ENCODE peak calls at places on chromosome 17, in four cellular contexts. V is HepG2, T is HCT116, C is K562. M is an unnamed sample.

GRCh38 chr17:82611140-82612058 is 36.8 kb downstream of the WDR45B start:
- DNase-seq in V (no peak), T (no peak), C (peak; percentile 84), M (no peak)

GRCh38 chr17:73717690-73718089 is 73.4 kb upstream of the SDK2 start:
- DNase-seq in V (no peak), T (no peak), C (no peak), M (no peak)

GRCh38 chr17:2158011-2158410 is 103.1 kb downstream of the HIC1 start:
- DNase-seq in V (peak; percentile 70), T (no peak), C (no peak), M (no peak)

GRCh38 chr17:2926019-2926650 is 129.9 kb downstream of the RAP1GAP2 start:
- DNase-seq in V (no peak), T (no peak), C (no peak), M (no peak)

GRCh38 chr17:77316191-77316641 is 175.4 kb downstream of the SEC14L1 start:
- DNase-seq in V (no peak), T (no peak), C (no peak), M (no peak)

GRCh38 chr17:59812139-59812538 is 80.6 kb downstream of the TUBD1 start:
- DNase-seq in V (no peak), T (no peak), C (no peak), M (no peak)

GRCh38 chr17:48637323-48638260 is 11.4 kb upstream of the HOXB9 start:
- DNase-seq in V (no peak), T (no peak), C (no peak), M (no peak)

GRCh38 chr17:66564992-66565465 is 262.6 kb downstream of the PRKCA start:
- DNase-seq in V (peak; percentile 30), T (no peak), C (no peak), M (no peak)

GRCh38 chr17:7416323-7416722 is 3.8 kb upstream of the SPEM1 start:
- DNase-seq in V (no peak), T (no peak), C (no peak), M (no peak)

GRCh38 chr17:66885417-66885816 is 50.5 kb downstream of the CACNG5 start:
- DNase-seq in V (no peak), T (no peak), C (no peak), M (no peak)

GRCh38 chr17:56593073-56593740 is at the start of gene NOG:
- DNase-seq in V (no peak), T (no peak), C (no peak), M (no peak)

GRCh38 chr17:15882777-15883176 is 62.2 kb upstream of the ADORA2B start:
- DNase-seq in V (no peak), T (no peak), C (no peak), M (no peak)

GRCh38 chr17:40534431-40535189 is 30.7 kb downstream of the CCR7 start:
- DNase-seq in V (no peak), T (no peak), C (peak; percentile 39), M (no peak)

GRCh38 chr17:82603981-82604448 is 44.2 kb downstream of the WDR45B start:
- DNase-seq in V (no peak), T (no peak), C (peak; percentile 33), M (no peak)

GRCh38 chr17:40022961-40023541 is 7.8 kb downstream of the CSF3 start:
- DNase-seq in V (no peak), T (no peak), C (no peak), M (no peak)

GRCh38 chr17:46026045-46026814 is 27.2 kb downstream of the STH start:
- DNase-seq in V (no peak), T (no peak), C (no peak), M (no peak)

GRCh38 chr17:7435676-7436555 is 681 bp downstream of the TMEM102 start:
- DNase-seq in V (no peak), T (peak; percentile 29), C (peak; percentile 69), M (no peak)

GRCh38 chr17:32869345-32870026 is 7.4 kb downstream of the MYO1D start:
- DNase-seq in V (no peak), T (no peak), C (peak; percentile 33), M (no peak)
- TF ChIP-seq TCF7L2 in V (no peak), T (no peak), C (no peak), M (no peak)

GRCh38 chr17:80819422-80820164 is 172.0 kb upstream of the CHMP6 start:
- DNase-seq in V (peak; percentile 29), T (no peak), C (no peak), M (no peak)
- TF ChIP-seq CTCF in V (no peak), T (no peak), C (no peak), M (no peak)

DNA sequence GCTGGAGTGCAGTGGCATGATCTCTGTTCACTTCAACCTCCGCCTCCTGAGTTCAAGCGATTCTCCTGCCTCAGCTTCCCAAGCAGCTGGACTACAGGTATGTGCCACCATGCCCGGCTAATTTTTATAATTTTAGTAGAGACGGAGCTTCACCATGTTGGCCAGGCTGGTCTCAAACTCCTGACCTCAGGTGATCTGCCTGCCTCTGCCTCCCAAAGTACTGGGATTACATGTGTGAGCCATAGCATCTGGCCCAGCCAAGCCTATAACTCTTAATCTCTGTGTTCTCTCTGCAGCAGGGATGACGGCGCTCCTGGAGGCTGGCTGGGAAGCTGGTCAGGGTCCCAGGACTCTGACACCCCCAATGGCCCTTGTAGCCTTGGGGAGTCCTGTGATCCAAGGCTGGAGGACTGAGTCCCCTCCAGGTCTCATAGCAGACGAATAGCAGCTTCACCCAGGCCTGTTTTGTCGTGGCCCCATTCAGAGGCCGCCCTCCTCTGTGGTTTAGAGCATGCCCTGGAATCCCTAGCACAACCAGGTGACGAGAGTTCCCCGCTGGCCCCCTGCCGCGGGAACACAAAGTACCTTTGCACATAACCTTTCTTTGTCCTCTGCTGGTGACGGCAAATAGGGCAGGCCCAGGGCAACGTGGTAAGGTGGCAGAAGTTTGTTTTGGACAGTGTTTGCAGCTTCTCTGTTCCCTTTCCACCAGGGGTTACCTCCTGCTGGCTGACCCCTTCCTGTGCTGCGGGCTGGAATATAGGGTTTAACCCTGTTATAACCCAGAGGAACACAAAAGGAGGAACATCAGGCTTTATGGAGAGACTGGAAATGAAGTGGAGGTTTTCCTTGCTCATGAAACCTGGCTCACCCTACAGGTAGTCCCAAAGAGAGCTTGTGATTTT is 43.0 kb upstream of the TOB1 start:
- DNase-seq in V (peak; percentile 93), T (no peak), C (no peak), M (no peak)
- TF ChIP-seq SIN3A in V (no peak), T (no peak), C (no peak), M (no peak)

DNA sequence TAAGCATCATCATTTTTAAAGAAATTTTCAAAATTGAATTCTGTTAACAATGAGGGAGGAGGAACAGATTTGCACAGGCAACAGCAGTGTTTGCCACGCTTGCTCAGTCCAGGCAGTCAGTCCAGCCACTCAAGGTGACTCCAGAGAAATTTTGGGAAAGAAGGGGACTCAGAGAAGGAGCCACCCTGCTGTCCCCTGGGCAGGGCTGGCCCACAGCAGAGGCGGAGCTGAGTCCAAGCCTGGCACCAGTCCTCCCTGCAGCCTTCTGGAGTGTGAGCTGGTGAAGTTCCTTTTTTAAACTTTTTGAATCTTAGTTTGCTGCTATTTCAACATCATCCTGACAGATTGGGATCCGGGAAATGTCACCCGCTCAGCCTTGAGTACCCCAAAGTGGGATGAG is 14.4 kb upstream of the SLC47A2 start:
- DNase-seq in V (no peak), T (no peak), C (no peak), M (no peak)
- TF ChIP-seq TCF7L2 in V (no peak), T (no peak), C (no peak), M (no peak)

GRCh38 chr17:57955183-57955952 is at the start of gene CUEDC1:
- DNase-seq in V (no peak), T (no peak), C (peak; percentile 77), M (no peak)
- TF ChIP-seq CTCF in V (peak; percentile 52), T (no peak), C (peak; percentile 63), M (no peak)

GRCh38 chr17:27380551-27380950 is 75.7 kb upstream of the KSR1 start:
- DNase-seq in V (no peak), T (no peak), C (no peak), M (no peak)

GRCh38 chr17:27382025-27382424 is 74.2 kb upstream of the KSR1 start:
- DNase-seq in V (no peak), T (no peak), C (no peak), M (no peak)

GRCh38 chr17:27378482-27379200 is 77.6 kb upstream of the KSR1 start:
- DNase-seq in V (no peak), T (no peak), C (peak; percentile 42), M (no peak)

GRCh38 chr17:27381007-27381501 is 75.2 kb upstream of the KSR1 start:
- DNase-seq in V (peak; percentile 75), T (peak; percentile 74), C (peak; percentile 95), M (no peak)

DNA sequence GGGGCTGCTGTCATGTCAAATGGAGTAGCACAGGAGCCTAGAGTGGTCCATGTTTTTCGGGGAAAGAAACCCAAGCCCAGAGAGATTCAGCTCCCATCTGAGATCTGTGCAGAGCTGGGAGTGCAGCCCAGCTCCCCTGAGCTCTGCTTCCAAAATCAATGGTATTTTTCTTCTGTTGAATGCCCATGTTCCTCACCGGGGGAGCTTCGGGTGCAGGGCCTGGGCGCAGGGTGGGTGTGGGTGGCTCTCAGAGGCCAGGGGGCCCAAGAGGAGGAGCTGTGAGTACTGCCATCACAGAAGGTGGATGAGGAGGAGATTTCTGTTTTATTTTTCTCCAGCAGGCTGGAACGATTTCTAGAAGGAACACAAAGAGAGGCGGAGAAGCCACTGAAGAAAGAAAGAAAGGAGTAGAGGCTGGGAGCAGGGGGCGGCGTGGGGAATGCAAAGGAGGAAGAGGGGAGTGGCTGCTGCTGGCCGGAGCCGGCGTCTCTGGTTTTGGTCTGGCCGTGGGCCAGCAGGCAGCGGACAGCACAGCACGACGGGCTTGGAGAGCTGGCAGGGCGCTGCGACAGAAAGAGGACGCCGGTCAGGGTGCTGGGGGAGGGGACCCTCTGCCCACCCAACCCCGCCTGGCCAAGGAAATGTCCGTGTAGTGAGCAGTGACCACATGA is 76.2 kb upstream of the KSR1 start:
- DNase-seq in V (no peak), T (no peak), C (peak; percentile 79), M (no peak)
- TF ChIP-seq SIN3A in V (no peak), T (no peak), C (no peak), M (no peak)

DNA sequence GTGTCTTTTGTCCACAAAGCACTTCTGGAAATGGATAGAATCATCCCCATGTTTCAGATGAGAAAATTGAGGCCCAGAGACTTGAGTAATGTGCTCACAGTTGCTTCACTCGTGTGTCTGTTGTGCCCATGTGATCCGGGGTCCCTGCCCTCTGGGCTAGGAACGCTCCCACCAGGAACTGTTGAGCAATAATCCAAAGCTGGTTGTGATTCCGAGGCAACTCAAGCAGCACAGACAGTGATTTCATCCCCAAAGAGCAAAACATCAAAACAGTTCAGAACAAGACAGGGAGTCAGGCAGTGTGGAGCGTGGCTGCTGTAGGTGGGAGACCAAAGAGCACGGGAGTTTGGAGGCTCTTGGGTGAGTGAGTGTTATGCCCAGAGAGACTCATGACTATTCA is 205.0 kb upstream of the ASIC2 start:
- DNase-seq in V (no peak), T (no peak), C (no peak), M (no peak)
- TF ChIP-seq TCF7L2 in V (no peak), T (no peak), C (no peak), M (no peak)